ENCODE peak calls at places on chromosomes 5 and 9, in nine cellular contexts. One of them, this sample, is unnamed.

GRCh38 chr5:98997000-98997399 is 68.2 kb upstream of the CHD1 start:
- DNase-seq in OCI-LY7: no peak
- DNase-seq in lower lobe of right lung: no peak
- DNase-seq in tibial nerve: no peak
- DNase-seq in Peyer's patch: no peak
- DNase-seq in testis: no peak
- DNase-seq in cardiac muscle cell: peak; percentile 65
- DNase-seq in psoas muscle: no peak
- DNase-seq in prostate gland: no peak
- DNase-seq in this sample: no peak

GRCh38 chr5:127313847-127314473 is 23.4 kb downstream of the MEGF10 start:
- DNase-seq in OCI-LY7: peak; percentile 55
- DNase-seq in lower lobe of right lung: peak; percentile 71
- DNase-seq in tibial nerve: peak; percentile 60
- DNase-seq in Peyer's patch: peak; percentile 85
- DNase-seq in testis: peak; percentile 80
- DNase-seq in cardiac muscle cell: peak; percentile 70
- DNase-seq in psoas muscle: peak; percentile 71
- DNase-seq in prostate gland: no peak
- DNase-seq in this sample: peak; percentile 54

GRCh38 chr5:93891491-93892480 is 150.4 kb upstream of the POU5F2 start:
- DNase-seq in OCI-LY7: no peak
- DNase-seq in lower lobe of right lung: no peak
- DNase-seq in tibial nerve: no peak
- DNase-seq in Peyer's patch: no peak
- DNase-seq in testis: no peak
- DNase-seq in cardiac muscle cell: no peak
- DNase-seq in psoas muscle: no peak
- DNase-seq in prostate gland: no peak
- DNase-seq in this sample: no peak

GRCh38 chr9:81637276-81637675 is 52.1 kb downstream of the TLE1 start:
- DNase-seq in OCI-LY7: no peak
- DNase-seq in lower lobe of right lung: no peak
- DNase-seq in tibial nerve: no peak
- DNase-seq in Peyer's patch: no peak
- DNase-seq in testis: no peak
- DNase-seq in cardiac muscle cell: no peak
- DNase-seq in psoas muscle: no peak
- DNase-seq in prostate gland: no peak
- DNase-seq in this sample: no peak

GRCh38 chr9:38622083-38622674 is 1.8 kb upstream of the ANKRD18A start:
- DNase-seq in OCI-LY7: no peak
- DNase-seq in lower lobe of right lung: no peak
- DNase-seq in tibial nerve: no peak
- DNase-seq in Peyer's patch: no peak
- DNase-seq in testis: peak; percentile 72
- DNase-seq in cardiac muscle cell: no peak
- DNase-seq in psoas muscle: peak; percentile 46
- DNase-seq in prostate gland: peak; percentile 16
- DNase-seq in this sample: no peak

GRCh38 chr5:134406390-134406789 is 5.3 kb downstream of the CDKN2AIPNL start:
- DNase-seq in OCI-LY7: no peak
- DNase-seq in lower lobe of right lung: no peak
- DNase-seq in tibial nerve: no peak
- DNase-seq in Peyer's patch: peak; percentile 32
- DNase-seq in testis: no peak
- DNase-seq in cardiac muscle cell: no peak
- DNase-seq in psoas muscle: no peak
- DNase-seq in prostate gland: no peak
- DNase-seq in this sample: no peak

GRCh38 chr5:5318426-5319205 is 103.9 kb upstream of the ICE1 start:
- DNase-seq in OCI-LY7: no peak
- DNase-seq in lower lobe of right lung: no peak
- DNase-seq in tibial nerve: no peak
- DNase-seq in Peyer's patch: no peak
- DNase-seq in testis: no peak
- DNase-seq in cardiac muscle cell: no peak
- DNase-seq in psoas muscle: no peak
- DNase-seq in prostate gland: no peak
- DNase-seq in this sample: no peak

GRCh38 chr5:155631116-155631515 is 617.6 kb downstream of the KIF4B start:
- DNase-seq in OCI-LY7: no peak
- DNase-seq in lower lobe of right lung: no peak
- DNase-seq in tibial nerve: peak; percentile 6
- DNase-seq in Peyer's patch: no peak
- DNase-seq in testis: no peak
- DNase-seq in cardiac muscle cell: no peak
- DNase-seq in psoas muscle: no peak
- DNase-seq in prostate gland: no peak
- DNase-seq in this sample: no peak

GRCh38 chr9:14314929-14315753 is 1.2 kb upstream of the NFIB start:
- DNase-seq in OCI-LY7: peak; percentile 64
- DNase-seq in lower lobe of right lung: peak; percentile 93
- DNase-seq in tibial nerve: peak; percentile 85
- DNase-seq in Peyer's patch: peak; percentile 90
- DNase-seq in testis: peak; percentile 87
- DNase-seq in cardiac muscle cell: peak; percentile 98
- DNase-seq in psoas muscle: peak; percentile 98
- DNase-seq in prostate gland: peak; percentile 94
- DNase-seq in this sample: peak; percentile 87

GRCh38 chr9:36456480-36457115 is 56.5 kb upstream of the RNF38 start:
- DNase-seq in OCI-LY7: no peak
- DNase-seq in lower lobe of right lung: no peak
- DNase-seq in tibial nerve: no peak
- DNase-seq in Peyer's patch: no peak
- DNase-seq in testis: no peak
- DNase-seq in cardiac muscle cell: peak; percentile 27
- DNase-seq in psoas muscle: no peak
- DNase-seq in prostate gland: no peak
- DNase-seq in this sample: peak; percentile 33

GRCh38 chr9:124293712-124294504 is 36.2 kb downstream of the NEK6 start:
- DNase-seq in OCI-LY7: peak; percentile 60
- DNase-seq in lower lobe of right lung: no peak
- DNase-seq in tibial nerve: no peak
- DNase-seq in Peyer's patch: peak; percentile 67
- DNase-seq in testis: no peak
- DNase-seq in cardiac muscle cell: no peak
- DNase-seq in psoas muscle: no peak
- DNase-seq in prostate gland: no peak
- DNase-seq in this sample: no peak

GRCh38 chr5:138950411-138951011 is 75.4 kb upstream of the LRRTM2 start:
- DNase-seq in OCI-LY7: no peak
- DNase-seq in lower lobe of right lung: peak; percentile 68
- DNase-seq in tibial nerve: no peak
- DNase-seq in Peyer's patch: no peak
- DNase-seq in testis: no peak
- DNase-seq in cardiac muscle cell: no peak
- DNase-seq in psoas muscle: no peak
- DNase-seq in prostate gland: no peak
- DNase-seq in this sample: no peak

GRCh38 chr5:103327451-103327850 is 68.9 kb downstream of the MACIR start:
- DNase-seq in OCI-LY7: no peak
- DNase-seq in lower lobe of right lung: no peak
- DNase-seq in tibial nerve: no peak
- DNase-seq in Peyer's patch: no peak
- DNase-seq in testis: no peak
- DNase-seq in cardiac muscle cell: no peak
- DNase-seq in psoas muscle: no peak
- DNase-seq in prostate gland: no peak
- DNase-seq in this sample: no peak

GRCh38 chr9:108445431-108446018 is 410.3 kb downstream of the ACTL7B start:
- DNase-seq in OCI-LY7: no peak
- DNase-seq in lower lobe of right lung: no peak
- DNase-seq in tibial nerve: no peak
- DNase-seq in Peyer's patch: no peak
- DNase-seq in testis: no peak
- DNase-seq in cardiac muscle cell: no peak
- DNase-seq in psoas muscle: no peak
- DNase-seq in prostate gland: no peak
- DNase-seq in this sample: no peak

GRCh38 chr9:94740191-94740874 is 13.8 kb downstream of the AOPEP start:
- DNase-seq in OCI-LY7: no peak
- DNase-seq in lower lobe of right lung: no peak
- DNase-seq in tibial nerve: no peak
- DNase-seq in Peyer's patch: no peak
- DNase-seq in testis: no peak
- DNase-seq in cardiac muscle cell: no peak
- DNase-seq in psoas muscle: no peak
- DNase-seq in prostate gland: no peak
- DNase-seq in this sample: no peak

GRCh38 chr5:10268100-10268499 is 18.0 kb downstream of the CCT5 start:
- DNase-seq in OCI-LY7: no peak
- DNase-seq in lower lobe of right lung: no peak
- DNase-seq in tibial nerve: no peak
- DNase-seq in Peyer's patch: no peak
- DNase-seq in testis: peak; percentile 4
- DNase-seq in cardiac muscle cell: no peak
- DNase-seq in psoas muscle: no peak
- DNase-seq in prostate gland: no peak
- DNase-seq in this sample: no peak
- H3K27ac ChIP-seq in OCI-LY7: no peak overlapping the region
- H3K27ac ChIP-seq in lower lobe of right lung: no peak overlapping the region
- H3K27ac ChIP-seq in tibial nerve: no peak overlapping the region
- H3K27ac ChIP-seq in Peyer's patch: no peak overlapping the region
- H3K27ac ChIP-seq in testis: no peak overlapping the region
- H3K27ac ChIP-seq in cardiac muscle cell: no peak overlapping the region
- H3K27ac ChIP-seq in psoas muscle: peak overlapping the region; percentile 34
- H3K27ac ChIP-seq in prostate gland: no peak overlapping the region
- H3K27ac ChIP-seq in this sample: no peak overlapping the region

DNA sequence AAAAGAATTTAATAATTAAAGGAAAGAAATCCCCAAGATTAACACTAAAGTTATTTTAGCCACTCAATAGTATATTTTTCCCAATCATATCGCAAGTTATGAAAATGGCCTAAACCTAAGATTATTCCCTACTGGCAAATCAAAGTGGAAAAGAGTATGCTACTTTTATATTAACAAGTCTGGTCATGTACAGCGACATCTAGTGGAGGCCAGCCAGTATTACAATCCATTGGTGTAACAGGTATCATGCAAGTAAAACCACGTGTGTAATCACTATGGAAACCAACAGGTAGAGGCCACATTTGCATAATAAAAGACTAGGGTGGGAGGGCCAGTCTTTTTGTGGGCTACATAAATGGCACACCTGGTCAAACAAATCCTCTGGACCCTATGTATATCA is 976.4 kb upstream of the CDH9 start:
- DNase-seq in OCI-LY7: peak; percentile 26
- DNase-seq in lower lobe of right lung: no peak
- DNase-seq in tibial nerve: no peak
- DNase-seq in Peyer's patch: no peak
- DNase-seq in testis: peak; percentile 57
- DNase-seq in cardiac muscle cell: peak; percentile 14
- DNase-seq in psoas muscle: no peak
- DNase-seq in prostate gland: no peak
- DNase-seq in this sample: no peak
- H3K9me3 ChIP-seq in OCI-LY7: peaks cover 9% of the 10 kb centered on the region
- H3K9me3 ChIP-seq in lower lobe of right lung: peaks cover 25% of the 10 kb centered on the region
- H3K9me3 ChIP-seq in tibial nerve: no peaks in the 10 kb centered on the region
- H3K9me3 ChIP-seq in Peyer's patch: no peaks in the 10 kb centered on the region
- H3K9me3 ChIP-seq in testis: no peaks in the 10 kb centered on the region
- H3K9me3 ChIP-seq in cardiac muscle cell: no peaks in the 10 kb centered on the region
- H3K9me3 ChIP-seq in psoas muscle: peaks cover 13% of the 10 kb centered on the region
- H3K9me3 ChIP-seq in prostate gland: no peaks in the 10 kb centered on the region
- H3K9me3 ChIP-seq in this sample: peaks cover 3% of the 10 kb centered on the region

DNA sequence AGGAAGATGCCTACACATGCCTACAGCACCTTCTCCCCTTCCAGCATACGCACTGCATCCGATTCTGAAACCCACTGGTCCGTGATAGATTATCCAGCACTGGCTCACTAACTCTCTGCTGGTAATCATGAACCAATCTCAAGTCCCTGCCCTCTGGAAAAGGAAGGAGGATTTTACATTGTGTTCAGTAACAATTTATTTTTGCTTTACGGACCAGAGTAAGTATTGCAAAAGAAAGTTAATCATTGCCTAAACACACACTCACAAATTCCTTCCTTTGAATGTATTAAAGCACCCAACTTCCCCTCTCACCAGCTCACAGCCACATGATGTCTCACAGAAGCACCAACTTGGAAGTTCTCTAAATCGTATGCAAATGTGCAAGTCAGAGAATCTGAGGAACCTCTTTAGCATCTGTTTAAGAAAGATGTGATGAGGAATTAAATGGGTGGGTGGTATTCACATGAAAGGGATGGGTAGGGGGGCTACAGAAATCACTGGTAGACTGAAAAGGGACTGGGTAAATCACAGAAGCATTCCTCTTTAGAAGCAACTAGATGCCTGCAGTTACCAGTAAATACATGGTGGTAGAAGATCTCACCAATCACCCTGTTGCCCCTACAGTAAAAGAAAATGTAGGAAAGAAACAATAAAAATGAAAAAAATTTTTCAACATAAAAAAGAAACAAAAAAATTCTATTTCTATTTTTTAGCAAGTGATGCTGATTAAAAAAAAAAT is 8.4 kb downstream of the GNAQ start:
- DNase-seq in OCI-LY7: no peak
- DNase-seq in lower lobe of right lung: no peak
- DNase-seq in tibial nerve: no peak
- DNase-seq in Peyer's patch: no peak
- DNase-seq in testis: no peak
- DNase-seq in cardiac muscle cell: peak; percentile 82
- DNase-seq in psoas muscle: no peak
- DNase-seq in prostate gland: no peak
- DNase-seq in this sample: peak; percentile 33
- H3K27ac ChIP-seq in OCI-LY7: no peak overlapping the region
- H3K27ac ChIP-seq in lower lobe of right lung: peak overlapping the region; percentile 63
- H3K27ac ChIP-seq in tibial nerve: no peak overlapping the region
- H3K27ac ChIP-seq in Peyer's patch: no peak overlapping the region
- H3K27ac ChIP-seq in testis: no peak overlapping the region
- H3K27ac ChIP-seq in cardiac muscle cell: no peak overlapping the region
- H3K27ac ChIP-seq in psoas muscle: no peak overlapping the region
- H3K27ac ChIP-seq in prostate gland: no peak overlapping the region
- H3K27ac ChIP-seq in this sample: no peak overlapping the region

GRCh38 chr9:135134253-135135028 is 47.0 kb downstream of the OLFM1 start:
- DNase-seq in OCI-LY7: no peak
- DNase-seq in lower lobe of right lung: no peak
- DNase-seq in tibial nerve: no peak
- DNase-seq in Peyer's patch: no peak
- DNase-seq in testis: no peak
- DNase-seq in cardiac muscle cell: no peak
- DNase-seq in psoas muscle: peak; percentile 80
- DNase-seq in prostate gland: no peak
- DNase-seq in this sample: no peak
- H3K9me3 ChIP-seq in OCI-LY7: no peaks in the 10 kb centered on the region
- H3K9me3 ChIP-seq in lower lobe of right lung: no peaks in the 10 kb centered on the region
- H3K9me3 ChIP-seq in tibial nerve: no peaks in the 10 kb centered on the region
- H3K9me3 ChIP-seq in Peyer's patch: no peaks in the 10 kb centered on the region
- H3K9me3 ChIP-seq in testis: no peaks in the 10 kb centered on the region
- H3K9me3 ChIP-seq in cardiac muscle cell: no peaks in the 10 kb centered on the region
- H3K9me3 ChIP-seq in psoas muscle: no peaks in the 10 kb centered on the region
- H3K9me3 ChIP-seq in prostate gland: no peaks in the 10 kb centered on the region
- H3K9me3 ChIP-seq in this sample: no peaks in the 10 kb centered on the region

GRCh38 chr9:136951541-136952353 is at the start of gene LCN12:
- DNase-seq in OCI-LY7: no peak
- DNase-seq in lower lobe of right lung: peak; percentile 47
- DNase-seq in tibial nerve: no peak
- DNase-seq in Peyer's patch: no peak
- DNase-seq in testis: no peak
- DNase-seq in cardiac muscle cell: no peak
- DNase-seq in psoas muscle: no peak
- DNase-seq in prostate gland: no peak
- DNase-seq in this sample: no peak
- H3K27ac ChIP-seq in OCI-LY7: no peak within 1 kb of the TSS
- H3K27ac ChIP-seq in lower lobe of right lung: no peak within 1 kb of the TSS
- H3K27ac ChIP-seq in tibial nerve: peak within 1 kb of the TSS; percentile 88
- H3K27ac ChIP-seq in Peyer's patch: no peak within 1 kb of the TSS
- H3K27ac ChIP-seq in testis: peak within 1 kb of the TSS; percentile 70
- H3K27ac ChIP-seq in cardiac muscle cell: peak within 1 kb of the TSS; percentile 43
- H3K27ac ChIP-seq in psoas muscle: no peak within 1 kb of the TSS
- H3K27ac ChIP-seq in prostate gland: peak within 1 kb of the TSS; percentile 83
- H3K27ac ChIP-seq in this sample: no peak within 1 kb of the TSS

GRCh38 chr5:3604501-3604900 is 8.9 kb downstream of the IRX1 start:
- DNase-seq in OCI-LY7: no peak
- DNase-seq in lower lobe of right lung: no peak
- DNase-seq in tibial nerve: no peak
- DNase-seq in Peyer's patch: peak; percentile 1
- DNase-seq in testis: no peak
- DNase-seq in cardiac muscle cell: no peak
- DNase-seq in psoas muscle: no peak
- DNase-seq in prostate gland: no peak
- DNase-seq in this sample: no peak
- H3K9me3 ChIP-seq in OCI-LY7: no peaks in the 10 kb centered on the region
- H3K9me3 ChIP-seq in lower lobe of right lung: no peaks in the 10 kb centered on the region
- H3K9me3 ChIP-seq in tibial nerve: no peaks in the 10 kb centered on the region
- H3K9me3 ChIP-seq in Peyer's patch: no peaks in the 10 kb centered on the region
- H3K9me3 ChIP-seq in testis: no peaks in the 10 kb centered on the region
- H3K9me3 ChIP-seq in cardiac muscle cell: no peaks in the 10 kb centered on the region
- H3K9me3 ChIP-seq in psoas muscle: no peaks in the 10 kb centered on the region
- H3K9me3 ChIP-seq in prostate gland: no peaks in the 10 kb centered on the region
- H3K9me3 ChIP-seq in this sample: no peaks in the 10 kb centered on the region